ENCODE peak calls at places on chromosome 1, in ten cellular contexts. X is activated naive CD4-positive, alpha-beta T cell; H is fibroblast of the aortic adventitia; N is stimulated activated CD4-positive, alpha-beta T cell treated with anti-CD3 and anti-CD28 coated beads, Interleukin-4, amount 100 ng/mL, for 48 hours; I is dorsolateral prefrontal cortex; Z is renal cortical epithelial cell; V is IMR-90; E is progenitor cell of endocrine pancreas; G is central memory CD8-positive, alpha-beta T cell; F is Karpas-422. A is an unnamed sample.

GRCh38 chr1:13618483-13618882 is 34.9 kb downstream of the PDPN start:
- DNase-seq in X (no peak), H (no peak), N (no peak), I (no peak), Z (no peak), V (no peak), E (no peak), G (no peak), F (no peak), A (no peak)

GRCh38 chr1:230127105-230128054 is 60.3 kb downstream of the GALNT2 start:
- DNase-seq in X (peak; percentile 14), H (no peak), N (no peak), I (no peak), Z (peak; percentile 59), V (no peak), E (no peak), G (no peak), F (no peak), A (no peak)

GRCh38 chr1:23590058-23590783 is 30.9 kb upstream of the ID3 start:
- DNase-seq in X (no peak), H (no peak), N (peak; percentile 36), I (no peak), Z (peak; percentile 25), V (peak; percentile 40), E (no peak), G (no peak), F (peak; percentile 71), A (no peak)

GRCh38 chr1:12622506-12622905 is 4.5 kb upstream of the DHRS3 start:
- DNase-seq in X (no peak), H (no peak), N (no peak), I (no peak), Z (no peak), V (no peak), E (no peak), G (no peak), F (no peak), A (no peak)

GRCh38 chr1:18532390-18533170 is 51.9 kb downstream of the KLHDC7A start:
- DNase-seq in X (no peak), H (no peak), N (no peak), I (no peak), Z (no peak), V (no peak), E (no peak), G (no peak), F (no peak), A (no peak)

GRCh38 chr1:205505791-205506190 is 1.3 kb downstream of the CDK18 start:
- DNase-seq in X (no peak), H (no peak), N (no peak), I (peak; percentile 46), Z (peak; percentile 72), V (no peak), E (no peak), G (no peak), F (no peak), A (peak; percentile 69)

GRCh38 chr1:53511933-53512806 is 53.0 kb downstream of the DMRTB1 start:
- DNase-seq in X (no peak), H (peak; percentile 87), N (no peak), I (no peak), Z (no peak), V (peak; percentile 72), E (no peak), G (no peak), F (no peak), A (peak; percentile 88)

GRCh38 chr1:191343816-191344215 is 814.4 kb upstream of the RGS18 start:
- DNase-seq in X (no peak), H (peak; percentile 2), N (no peak), I (no peak), Z (peak; percentile 76), V (peak; percentile 82), E (no peak), G (no peak), F (no peak), A (peak; percentile 72)

GRCh38 chr1:21741206-21741605 is 41.7 kb downstream of the USP48 start:
- DNase-seq in X (no peak), H (no peak), N (no peak), I (no peak), Z (no peak), V (peak; percentile 17), E (no peak), G (no peak), F (no peak), A (no peak)

GRCh38 chr1:67590329-67590728 is 94.7 kb upstream of the GADD45A start:
- DNase-seq in X (no peak), H (peak; percentile 63), N (no peak), I (no peak), Z (no peak), V (peak; percentile 45), E (no peak), G (no peak), F (no peak), A (no peak)

GRCh38 chr1:30744060-30744756 is 13.4 kb downstream of the LAPTM5 start:
- DNase-seq in X (no peak), H (peak; percentile 68), N (no peak), I (no peak), Z (no peak), V (peak; percentile 73), E (no peak), G (no peak), F (no peak), A (no peak)

GRCh38 chr1:53015508-53015860 is 46.5 kb upstream of the PODN start:
- DNase-seq in X (no peak), H (no peak), N (no peak), I (no peak), Z (no peak), V (no peak), E (no peak), G (no peak), F (peak; percentile 44), A (no peak)

A was measured in EL.